ENCODE peak calls at places on chromosomes 1 and 21, in five cellular contexts. S is CD4-positive, alpha-beta T cell; N is PC-3; E is stomach; G is glutamatergic neuron. K is an unnamed sample.

GRCh38 chr1:116861137-116861536 is 48.6 kb upstream of the PTGFRN start:
- DNase-seq in S (no peak), N (no peak), E (no peak), G (no peak), K (no peak)

GRCh38 chr1:179083031-179083345 is 1.1 kb downstream of the TOR3A start:
- DNase-seq in S (no peak), N (no peak), E (no peak), G (no peak), K (no peak)

GRCh38 chr1:227244339-227245118 is 73.8 kb downstream of the CDC42BPA start:
- DNase-seq in S (no peak), N (no peak), E (no peak), G (no peak), K (no peak)

GRCh38 chr1:201898240-201898894 is 9.7 kb downstream of the SHISA4 start:
- DNase-seq in S (no peak), N (no peak), E (no peak), G (no peak), K (no peak)

GRCh38 chr1:100866041-100866900 is 28.4 kb downstream of the EXTL2 start:
- DNase-seq in S (no peak), N (peak), E (no peak), G (no peak), K (no peak)

GRCh38 chr1:197063212-197063611 is 3.8 kb downstream of the F13B start:
- DNase-seq in S (no peak), N (no peak), E (no peak), G (no peak), K (no peak)

GRCh38 chr1:39925727-39926342 is 24.1 kb upstream of the MYCL start:
- DNase-seq in S (no peak), N (no peak), E (no peak), G (no peak), K (no peak)

GRCh38 chr1:220551718-220552117 is 23.8 kb downstream of the MARK1 start:
- DNase-seq in S (no peak), N (no peak), E (no peak), G (no peak), K (no peak)

GRCh38 chr1:224506141-224506814 is 71.7 kb upstream of the WDR26 start:
- DNase-seq in S (no peak), N (no peak), E (no peak), G (no peak), K (no peak)

GRCh38 chr21:25806053-25806452 is 71.3 kb downstream of the GABPA start:
- DNase-seq in S (no peak), N (peak), E (no peak), G (no peak), K (no peak)

GRCh38 chr1:243255791-243256512 is at the start of gene SDCCAG8:
- DNase-seq in S (peak), N (peak), E (peak), G (peak), K (peak)

GRCh38 chr1:231683439-231684165 is 57.0 kb downstream of the DISC1 start:
- DNase-seq in S (no peak), N (no peak), E (no peak), G (no peak), K (no peak)

GRCh38 chr1:20112279-20113000 is 6.9 kb downstream of the PLA2G2D start:
- DNase-seq in S (no peak), N (no peak), E (no peak), G (no peak), K (no peak)

GRCh38 chr1:77406661-77407060 is 124.8 kb downstream of the AK5 start:
- DNase-seq in S (no peak), N (peak), E (no peak), G (no peak), K (no peak)

GRCh38 chr1:47915677-47916353 is 81.4 kb downstream of the TRABD2B start:
- DNase-seq in S (no peak), N (no peak), E (no peak), G (no peak), K (no peak)

GRCh38 chr1:83802450-83803152 is 196.3 kb downstream of the TTLL7 start:
- DNase-seq in S (no peak), N (no peak), E (no peak), G (no peak), K (no peak)

DNA sequence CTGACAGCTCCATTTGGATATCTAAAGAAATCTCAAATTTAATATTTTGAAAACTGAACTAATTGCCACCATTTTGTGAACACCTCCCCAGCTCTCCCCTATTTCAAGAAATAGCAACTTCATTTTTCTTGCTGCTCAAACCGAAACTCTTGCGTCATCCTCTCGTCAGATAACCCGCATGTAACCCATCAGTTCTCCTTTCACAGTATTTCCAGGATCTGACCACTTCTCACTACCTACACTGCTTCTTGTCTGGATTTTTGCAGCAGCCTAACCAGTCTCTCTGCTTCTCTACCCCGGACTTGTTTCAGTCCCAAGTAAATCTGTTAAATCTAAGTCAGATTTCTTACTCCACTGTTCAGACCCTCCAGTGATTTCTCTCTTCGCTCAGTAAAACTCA is 75.6 kb downstream of the MTR start:
- DNase-seq in S (no peak), N (no peak), E (no peak), G (no peak), K (no peak)
- TF ChIP-seq CTCF in S (no peak), N (no peak), E (no peak), G (no peak), K (no peak)

GRCh38 chr1:210413951-210414350 is 85.2 kb downstream of the HHAT start:
- DNase-seq in S (no peak), N (no peak), E (no peak), G (no peak), K (no peak)

GRCh38 chr1:210417881-210418280 is 89.2 kb downstream of the HHAT start:
- DNase-seq in S (no peak), N (no peak), E (no peak), G (no peak), K (no peak)

GRCh38 chr1:210416681-210417080 is 88.0 kb downstream of the HHAT start:
- DNase-seq in S (no peak), N (no peak), E (no peak), G (no peak), K (no peak)

GRCh38 chr1:210416049-210416448 is 87.3 kb downstream of the HHAT start:
- DNase-seq in S (no peak), N (no peak), E (no peak), G (no peak), K (no peak)

DNA sequence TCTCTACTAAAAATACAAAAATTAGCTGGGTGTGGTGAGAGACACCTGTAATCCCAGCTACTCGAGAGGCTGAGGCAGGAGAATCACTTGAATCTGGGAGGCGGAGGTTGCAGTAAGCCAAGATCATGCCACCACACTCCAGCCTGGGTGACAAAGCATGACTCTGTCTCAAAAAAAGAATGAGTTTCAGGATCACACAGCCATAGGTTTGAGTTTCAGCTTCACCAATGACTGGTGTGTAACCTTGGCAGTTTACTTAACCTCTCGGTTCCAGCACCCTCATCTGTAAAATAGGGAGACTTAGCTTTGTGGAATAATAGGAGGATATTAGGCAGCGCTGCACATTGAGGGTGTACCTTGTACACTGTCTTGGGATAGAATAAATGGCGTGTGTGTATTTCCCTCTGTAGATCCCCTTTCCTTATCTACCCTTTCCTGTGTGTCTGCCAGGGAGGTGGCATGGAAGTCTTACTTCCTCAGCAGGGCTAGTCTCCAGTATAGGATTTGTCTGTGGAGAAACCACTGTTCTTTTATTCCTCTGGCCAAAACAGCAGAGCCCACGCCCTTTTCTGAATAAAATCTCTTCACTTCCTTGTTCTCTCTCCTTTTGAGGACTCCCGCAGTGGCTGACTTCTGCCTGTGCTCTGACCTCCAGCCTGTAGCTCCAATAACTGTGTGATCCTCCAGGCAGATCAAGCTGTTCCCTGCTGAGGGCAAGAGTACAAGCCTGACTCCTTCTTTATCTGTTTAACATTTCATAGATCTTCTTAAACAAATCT is 90.3 kb downstream of the HHAT start:
- DNase-seq in S (no peak), N (no peak), E (no peak), G (no peak), K (no peak)
- TF ChIP-seq CTCF in S (no peak), N (no peak), E (no peak), G (no peak), K (no peak)

DNA sequence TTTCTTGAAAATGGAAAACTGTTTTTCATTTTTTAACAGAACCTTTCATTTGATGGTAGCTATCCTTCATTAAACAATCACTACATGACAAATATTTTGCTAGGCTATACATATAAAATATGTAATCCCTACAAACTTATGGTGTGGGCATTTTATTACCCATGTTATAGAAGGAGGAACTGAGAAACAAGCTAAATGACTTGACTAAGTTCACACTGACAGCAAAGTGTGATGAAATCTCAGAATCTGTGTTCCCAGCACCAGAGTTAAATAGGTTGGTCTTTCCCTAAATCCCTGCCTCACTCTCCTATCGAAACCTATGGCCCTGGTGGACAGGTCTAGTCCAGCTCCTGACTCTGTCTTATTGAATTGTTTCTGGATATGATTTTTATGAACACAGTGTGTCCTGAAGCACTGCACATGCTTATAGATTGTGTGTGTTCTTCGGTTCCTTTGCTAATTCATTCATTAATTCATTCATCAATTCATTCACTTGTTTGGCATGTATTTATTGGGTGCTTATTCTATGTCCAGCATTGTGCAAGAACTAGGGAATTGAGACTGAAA is 301.0 kb downstream of the GRIK1 start:
- DNase-seq in S (no peak), N (no peak), E (no peak), G (no peak), K (no peak)
- TF ChIP-seq CTCF in S (no peak), N (no peak), E (no peak), G (no peak), K (no peak)

GRCh38 chr1:198605426-198605825 is 33.4 kb upstream of the PTPRC start:
- DNase-seq in S (no peak), N (no peak), E (no peak), G (no peak), K (no peak)

GRCh38 chr1:198604973-198605372 is 33.9 kb upstream of the PTPRC start:
- DNase-seq in S (no peak), N (no peak), E (no peak), G (no peak), K (no peak)

GRCh38 chr1:198600906-198601305 is 37.9 kb upstream of the PTPRC start:
- DNase-seq in S (no peak), N (no peak), E (no peak), G (no peak), K (no peak)

GRCh38 chr1:198599749-198600148 is 39.1 kb upstream of the PTPRC start:
- DNase-seq in S (no peak), N (no peak), E (no peak), G (no peak), K (no peak)

DNA sequence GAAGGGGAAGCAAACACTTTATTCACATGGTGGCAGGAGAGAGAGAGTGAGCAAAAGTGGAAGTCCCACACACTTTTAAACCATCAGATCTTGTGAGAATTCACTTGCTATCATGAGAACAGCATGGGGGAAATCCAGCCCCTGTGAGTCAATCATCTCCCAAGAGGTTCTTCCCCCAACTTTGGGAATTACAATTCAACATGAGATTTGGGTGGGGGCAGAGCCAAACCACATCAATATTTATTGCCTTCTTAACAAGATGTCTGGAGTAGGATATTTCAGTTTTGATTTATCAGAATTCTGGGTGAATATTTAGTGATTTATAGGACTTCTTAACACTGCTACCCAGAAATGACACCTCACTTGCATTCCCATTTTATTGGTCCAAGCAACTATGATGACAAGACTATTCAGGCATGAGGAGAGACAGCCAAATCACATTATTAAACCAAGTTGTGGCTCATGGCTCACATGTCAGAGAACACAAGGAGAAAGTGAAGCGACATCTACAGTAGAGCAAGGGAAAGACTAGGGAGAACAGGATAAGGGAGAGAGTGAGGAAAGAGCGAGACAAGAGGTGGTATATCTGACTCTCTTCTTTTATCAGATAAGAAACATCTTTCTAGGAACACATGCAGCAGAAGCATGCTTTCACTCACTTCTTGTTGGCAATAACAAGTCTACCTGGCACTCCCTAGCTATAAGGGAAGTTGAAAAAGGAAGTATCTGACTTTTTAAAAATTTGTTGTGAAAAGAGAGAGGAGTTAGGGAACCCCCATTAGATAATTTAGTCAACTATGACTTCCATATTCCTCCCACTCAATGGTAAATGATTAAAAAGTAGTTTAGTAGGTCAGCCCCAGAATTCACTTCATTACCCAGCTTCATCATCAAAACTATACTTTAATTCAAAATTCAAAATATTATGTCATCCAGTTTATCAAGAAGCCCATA is 36.6 kb upstream of the PTPRC start:
- DNase-seq in S (no peak), N (no peak), E (no peak), G (no peak), K (no peak)
- TF ChIP-seq CTCF in S (no peak), N (no peak), E (no peak), G (no peak), K (no peak)